ENCODE peak calls at places on chromosomes 7 and 10, in five cellular contexts. D is esophagus squamous epithelium, H is fibroblast of lung, L is mesendoderm, A is hepatocyte. W is an unnamed sample.

GRCh38 chr7:46900312-46901263 is 681.3 kb downstream of the TNS3 start:
- DNase-seq in A (no peak), L (no peak), H (peak), D (no peak), W (no peak)

GRCh38 chr10:125232841-125233240 is 72.5 kb upstream of the CTBP2 start:
- DNase-seq in H (no peak), D (no peak), L (no peak), A (no peak), W (no peak)

GRCh38 chr10:123847686-123848432 is 43.7 kb downstream of the CPXM2 start:
- DNase-seq in L (no peak), D (no peak), A (peak), H (no peak), W (no peak)

GRCh38 chr7:51139796-51140195 is 176.8 kb downstream of the COBL start:
- DNase-seq in A (no peak), L (no peak), H (no peak), D (no peak), W (no peak)

GRCh38 chr7:1663857-1664651 is 6.0 kb upstream of the ELFN1 start:
- DNase-seq in H (no peak), A (peak), L (peak), D (no peak), W (no peak)

GRCh38 chr10:132186488-132187413 is at the start of gene DPYSL4:
- DNase-seq in H (peak), A (peak), L (no peak), D (no peak), W (no peak)

GRCh38 chr7:74157605-74158004 is 16.6 kb upstream of the EIF4H start:
- DNase-seq in H (no peak), A (no peak), L (no peak), D (no peak), W (no peak)

GRCh38 chr10:128180843-128181242 is 54.6 kb upstream of the MKI67 start:
- DNase-seq in A (no peak), H (no peak), L (no peak), D (no peak), W (peak)

GRCh38 chr10:33410096-33410859 is 75.8 kb upstream of the NRP1 start:
- DNase-seq in D (no peak), H (no peak), L (no peak), A (no peak), W (no peak)

GRCh38 chr7:34080513-34080912 is 175.2 kb downstream of the BMPER start:
- DNase-seq in D (no peak), H (no peak), L (no peak), A (no peak), W (no peak)

GRCh38 chr7:129762387-129762969 is 151.0 kb downstream of the NRF1 start:
- DNase-seq in D (no peak), L (no peak), H (no peak), A (no peak), W (no peak)

GRCh38 chr7:151948039-151948438 is 8.2 kb upstream of the GALNTL5 start:
- DNase-seq in D (no peak), L (no peak), A (no peak), H (no peak), W (no peak)

DNA sequence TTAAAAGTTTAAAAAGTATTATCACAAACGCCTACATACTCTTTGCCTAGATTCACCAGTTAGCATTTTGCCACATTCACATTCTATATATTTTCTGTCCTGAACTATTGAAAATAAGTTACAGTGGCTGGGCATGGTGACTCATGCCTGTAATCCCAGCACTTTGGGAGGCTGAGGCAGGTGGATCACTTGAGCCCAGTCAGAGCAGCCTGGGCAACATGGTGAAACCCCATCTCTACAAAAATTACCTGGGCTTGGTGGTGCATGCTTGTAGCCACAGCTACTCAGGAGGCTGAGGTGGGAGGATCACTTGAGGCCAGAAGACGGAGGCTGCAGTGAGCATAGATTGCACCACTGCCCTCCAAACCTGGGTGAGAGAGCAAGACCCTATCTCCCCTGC is 5.3 kb downstream of the ARPC1A start:
- DNase-seq in L (no peak), H (no peak), A (no peak), D (no peak), W (no peak)
- H3K4me3 ChIP-seq in L (no peak), H (no peak), A (no peak), D (no peak), W (no peak)

GRCh38 chr10:2746638-2747037 is 320.7 kb upstream of the PFKP start:
- DNase-seq in H (no peak), L (no peak), D (no peak), A (no peak), W (no peak)

GRCh38 chr10:2748287-2748686 is 319.1 kb upstream of the PFKP start:
- DNase-seq in D (no peak), H (no peak), A (no peak), L (no peak), W (no peak)

GRCh38 chr10:2745666-2746065 is 321.7 kb upstream of the PFKP start:
- DNase-seq in D (no peak), A (no peak), L (no peak), H (no peak), W (no peak)

DNA sequence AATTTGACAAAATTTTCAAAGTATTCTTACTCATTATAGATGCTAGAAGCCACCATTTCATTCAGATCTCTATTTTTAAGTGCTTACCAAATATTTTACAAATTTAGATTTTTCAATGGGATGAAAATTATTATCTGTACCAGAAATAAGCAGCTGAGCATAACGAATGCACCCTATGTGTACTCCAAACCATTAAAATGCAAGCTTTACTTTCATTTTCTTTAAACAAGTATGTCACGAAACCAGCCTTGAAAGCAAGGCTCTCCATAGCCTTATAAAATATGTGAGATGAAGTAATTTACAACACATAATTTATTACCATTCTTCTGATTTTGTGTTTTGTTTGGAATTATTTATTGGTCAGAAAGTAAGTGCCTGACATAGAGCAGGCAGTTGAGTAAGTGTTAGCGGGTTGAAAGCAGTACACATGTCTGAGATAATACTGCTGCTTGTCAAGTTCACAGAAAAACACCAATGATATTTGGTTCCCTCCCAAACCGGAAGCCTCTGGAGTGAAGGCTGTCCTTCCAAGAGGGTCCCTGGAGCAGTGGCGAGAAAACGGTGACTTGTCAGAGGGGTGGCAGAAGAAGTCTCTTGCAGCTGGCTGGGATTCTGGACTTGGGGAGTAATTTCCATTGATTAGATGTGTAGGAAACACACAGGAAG is 322.7 kb upstream of the PFKP start:
- DNase-seq in D (no peak), A (no peak), L (no peak), H (no peak), W (no peak)
- H3K4me3 ChIP-seq in D (no peak), A (no peak), L (no peak), H (no peak), W (no peak)

GRCh38 chr7:101137651-101138148 is 10.8 kb downstream of the SERPINE1 start:
- DNase-seq in A (no peak), D (no peak), H (no peak), L (no peak), W (no peak)
- H3K4me3 ChIP-seq in A (no peak), D (no peak), H (no peak), L (no peak), W (no peak)

DNA sequence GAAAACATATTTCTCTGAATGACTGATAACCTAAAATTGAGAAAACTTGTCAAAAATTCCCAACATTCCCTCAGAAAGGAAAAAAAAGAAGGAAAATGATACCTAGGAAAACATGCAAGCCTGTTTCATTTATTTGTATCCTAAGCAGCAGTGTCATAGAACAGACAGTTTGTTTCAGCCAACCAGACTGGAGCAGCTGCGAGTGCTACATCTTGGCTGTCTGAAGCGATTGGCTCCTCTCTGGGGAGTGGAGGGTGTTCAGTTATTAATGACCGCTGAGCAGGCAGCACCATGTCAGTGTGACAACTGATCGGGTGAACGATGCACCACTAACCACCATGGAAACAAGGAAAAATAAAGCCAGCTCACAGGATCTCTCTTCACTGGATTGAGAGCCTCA is at the start of gene LRRN3:
- DNase-seq in A (peak), D (no peak), L (no peak), H (peak), W (no peak)
- H3K4me3 ChIP-seq in A (peak), D (peak), L (no peak), H (peak), W (peak)

GRCh38 chr7:116273918-116274301 is 63.6 kb downstream of the TES start:
- DNase-seq in H (no peak), D (no peak), L (peak), A (no peak), W (no peak)

GRCh38 chr7:116269466-116269865 is 59.1 kb downstream of the TES start:
- DNase-seq in D (no peak), L (no peak), H (peak), A (no peak), W (no peak)

GRCh38 chr7:116273283-116273917 is 63.1 kb downstream of the TES start:
- DNase-seq in H (no peak), D (no peak), A (no peak), L (no peak), W (no peak)

GRCh38 chr7:116271980-116272886 is 61.9 kb downstream of the TES start:
- DNase-seq in A (peak), L (peak), H (peak), D (no peak), W (no peak)

DNA sequence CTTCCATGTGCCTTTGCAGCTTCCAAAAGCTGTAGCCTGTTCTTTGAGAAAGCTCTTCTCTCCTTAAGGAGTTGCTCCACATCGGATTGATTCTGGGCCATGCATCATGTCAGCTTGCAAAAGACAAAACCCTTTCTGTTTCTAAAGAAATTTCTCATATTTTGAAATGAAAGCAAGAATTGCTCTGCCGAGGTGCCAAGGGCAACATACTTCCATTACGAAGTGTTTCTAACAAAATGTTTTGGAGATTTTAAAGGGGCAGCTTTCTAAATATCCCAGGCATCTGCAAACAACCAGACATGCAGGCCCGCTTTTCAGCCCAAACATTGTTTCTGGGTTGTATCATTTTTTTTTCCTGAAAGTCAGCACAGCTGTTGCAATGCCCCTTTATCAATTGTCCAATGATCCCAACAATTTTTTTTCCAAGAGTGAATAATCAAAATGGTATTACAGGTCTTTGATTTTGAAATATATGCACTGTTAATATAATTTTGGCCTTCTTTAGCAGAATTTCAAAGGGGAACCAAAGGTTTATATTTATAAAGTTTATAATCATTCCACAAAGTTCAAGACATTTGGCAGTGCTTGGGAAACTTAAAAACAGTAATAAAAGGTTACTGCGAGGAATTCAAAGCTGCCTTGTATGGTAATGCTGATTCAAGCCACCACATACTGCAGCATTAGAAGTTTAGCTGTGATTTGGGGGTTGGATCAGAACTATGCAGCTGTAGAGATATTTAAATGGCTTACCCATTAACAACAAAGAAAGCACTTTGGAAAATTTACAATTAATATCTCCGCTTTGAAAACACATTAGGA is 61.0 kb downstream of the TES start:
- DNase-seq in L (no peak), D (no peak), H (peak), A (no peak), W (no peak)
- H3K4me3 ChIP-seq in L (no peak), D (no peak), H (peak), A (no peak), W (no peak)

GRCh38 chr10:100829103-100829870 is 83.5 kb upstream of the SLF2 start:
- DNase-seq in D (no peak), L (peak), A (no peak), H (peak), W (no peak)
- H3K4me3 ChIP-seq in D (peak), L (no peak), A (no peak), H (no peak), W (peak)

GRCh38 chr10:103692421-103693069 is 162.8 kb downstream of the SH3PXD2A start:
- DNase-seq in L (peak), H (no peak), D (no peak), A (no peak), W (no peak)

GRCh38 chr10:103695584-103696005 is 159.8 kb downstream of the SH3PXD2A start:
- DNase-seq in L (peak), A (no peak), H (peak), D (no peak), W (no peak)

GRCh38 chr10:103693070-103693811 is 162.1 kb downstream of the SH3PXD2A start:
- DNase-seq in L (peak), A (peak), H (no peak), D (no peak), W (no peak)

GRCh38 chr10:103691723-103692380 is 163.5 kb downstream of the SH3PXD2A start:
- DNase-seq in H (no peak), A (no peak), L (no peak), D (no peak), W (no peak)

DNA sequence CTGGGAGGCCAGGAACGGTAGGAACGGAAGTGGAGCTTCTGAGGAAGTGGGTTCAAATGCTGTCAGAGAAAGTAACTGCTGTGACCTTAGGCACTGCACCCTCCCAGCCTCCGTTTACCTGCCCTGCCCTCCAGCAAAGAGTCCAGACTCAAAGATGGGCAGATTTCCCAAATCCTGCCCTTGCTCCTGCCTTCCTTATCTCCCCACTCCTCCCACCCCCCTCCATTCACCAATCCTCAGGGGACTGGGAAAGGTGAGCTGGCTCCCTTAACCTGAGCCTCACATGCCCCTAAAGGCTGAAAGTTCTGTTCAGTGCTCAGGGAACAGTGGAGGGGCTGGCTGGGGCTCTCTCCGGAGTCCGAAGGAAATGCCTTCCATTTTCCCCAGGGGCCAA is 161.6 kb downstream of the SH3PXD2A start:
- DNase-seq in A (no peak), H (no peak), D (no peak), L (no peak), W (no peak)
- H3K4me3 ChIP-seq in A (no peak), H (no peak), D (no peak), L (no peak), W (peak)

GRCh38 chr7:100949227-100949930 is at the start of gene MUC3A:
- DNase-seq in L (peak), D (no peak), H (no peak), A (peak), W (no peak)
- H3K4me3 ChIP-seq in L (no peak), D (no peak), H (no peak), A (no peak), W (no peak)

W was measured in naive thymus-derived CD4-positive, alpha-beta T cell.